ENCODE peak calls at places on chromosomes 12 and 14, in eight cellular contexts. One of them, this sample, is unnamed.

GRCh38 chr12:29741342-29742241 is 42.1 kb downstream of the TMTC1 start:
- DNase-seq in HepG2: no peak
- DNase-seq in endothelial cell of umbilical vein: peak
- DNase-seq in mammary epithelial cell: peak
- DNase-seq in hepatocyte: no peak
- DNase-seq in fibroblast of lung: peak
- DNase-seq in neural progenitor cell: no peak
- DNase-seq in PC-3: no peak
- DNase-seq in this sample: peak

GRCh38 chr14:94596361-94596760 is 15.1 kb downstream of the SERPINA5 start:
- DNase-seq in HepG2: no peak
- DNase-seq in PC-3: no peak
- DNase-seq in endothelial cell of umbilical vein: no peak
- DNase-seq in mammary epithelial cell: no peak
- DNase-seq in fibroblast of lung: no peak
- DNase-seq in hepatocyte: no peak
- DNase-seq in neural progenitor cell: no peak
- DNase-seq in this sample: no peak

GRCh38 chr12:4910502-4911315 is 1.0 kb downstream of the KCNA1 start:
- DNase-seq in endothelial cell of umbilical vein: no peak
- DNase-seq in mammary epithelial cell: no peak
- DNase-seq in fibroblast of lung: no peak
- DNase-seq in HepG2: no peak
- DNase-seq in neural progenitor cell: peak
- DNase-seq in hepatocyte: no peak
- DNase-seq in PC-3: no peak
- DNase-seq in this sample: no peak

GRCh38 chr12:113149361-113150150 is at the start of gene CFAP73:
- DNase-seq in PC-3: peak
- DNase-seq in hepatocyte: peak
- DNase-seq in fibroblast of lung: peak
- DNase-seq in neural progenitor cell: peak
- DNase-seq in mammary epithelial cell: peak
- DNase-seq in endothelial cell of umbilical vein: peak
- DNase-seq in HepG2: peak
- DNase-seq in this sample: peak

GRCh38 chr14:84767434-84767833 is 762.5 kb upstream of the FLRT2 start:
- DNase-seq in HepG2: no peak
- DNase-seq in mammary epithelial cell: no peak
- DNase-seq in fibroblast of lung: no peak
- DNase-seq in PC-3: no peak
- DNase-seq in neural progenitor cell: no peak
- DNase-seq in hepatocyte: no peak
- DNase-seq in endothelial cell of umbilical vein: no peak
- DNase-seq in this sample: no peak

GRCh38 chr12:48182659-48183058 is 785 bp upstream of the CCDC184 start:
- DNase-seq in mammary epithelial cell: no peak
- DNase-seq in endothelial cell of umbilical vein: no peak
- DNase-seq in HepG2: no peak
- DNase-seq in PC-3: no peak
- DNase-seq in neural progenitor cell: no peak
- DNase-seq in hepatocyte: no peak
- DNase-seq in fibroblast of lung: no peak
- DNase-seq in this sample: no peak

GRCh38 chr14:44971459-44971858 is 9.5 kb downstream of the TOGARAM1 start:
- DNase-seq in neural progenitor cell: no peak
- DNase-seq in hepatocyte: no peak
- DNase-seq in PC-3: no peak
- DNase-seq in HepG2: no peak
- DNase-seq in mammary epithelial cell: no peak
- DNase-seq in endothelial cell of umbilical vein: no peak
- DNase-seq in fibroblast of lung: no peak
- DNase-seq in this sample: no peak

GRCh38 chr12:124940393-124941169 is 26.1 kb upstream of the UBC start:
- DNase-seq in mammary epithelial cell: peak
- DNase-seq in HepG2: peak
- DNase-seq in hepatocyte: peak
- DNase-seq in neural progenitor cell: peak
- DNase-seq in fibroblast of lung: peak
- DNase-seq in PC-3: peak
- DNase-seq in endothelial cell of umbilical vein: peak
- DNase-seq in this sample: peak

GRCh38 chr14:68736519-68736918 is 56.3 kb downstream of the ZFP36L1 start:
- DNase-seq in mammary epithelial cell: no peak
- DNase-seq in hepatocyte: peak
- DNase-seq in fibroblast of lung: no peak
- DNase-seq in neural progenitor cell: peak
- DNase-seq in HepG2: no peak
- DNase-seq in PC-3: no peak
- DNase-seq in endothelial cell of umbilical vein: no peak
- DNase-seq in this sample: no peak

GRCh38 chr12:88556213-88556612 is 24.1 kb downstream of the KITLG start:
- DNase-seq in endothelial cell of umbilical vein: no peak
- DNase-seq in PC-3: no peak
- DNase-seq in HepG2: no peak
- DNase-seq in hepatocyte: no peak
- DNase-seq in mammary epithelial cell: no peak
- DNase-seq in neural progenitor cell: no peak
- DNase-seq in fibroblast of lung: no peak
- DNase-seq in this sample: no peak

GRCh38 chr14:92718659-92719058 is 29.8 kb downstream of the LGMN start:
- DNase-seq in neural progenitor cell: no peak
- DNase-seq in endothelial cell of umbilical vein: no peak
- DNase-seq in fibroblast of lung: peak
- DNase-seq in mammary epithelial cell: no peak
- DNase-seq in PC-3: no peak
- DNase-seq in hepatocyte: no peak
- DNase-seq in HepG2: no peak
- DNase-seq in this sample: peak

GRCh38 chr12:71589478-71589881 is 74.2 kb downstream of the ZFC3H1 start:
- DNase-seq in HepG2: no peak
- DNase-seq in endothelial cell of umbilical vein: no peak
- DNase-seq in fibroblast of lung: peak
- DNase-seq in mammary epithelial cell: no peak
- DNase-seq in hepatocyte: no peak
- DNase-seq in neural progenitor cell: no peak
- DNase-seq in PC-3: no peak
- DNase-seq in this sample: peak

GRCh38 chr14:88985654-88986053 is 161.2 kb downstream of the TTC8 start:
- DNase-seq in HepG2: no peak
- DNase-seq in fibroblast of lung: peak
- DNase-seq in PC-3: no peak
- DNase-seq in endothelial cell of umbilical vein: no peak
- DNase-seq in neural progenitor cell: no peak
- DNase-seq in mammary epithelial cell: no peak
- DNase-seq in hepatocyte: no peak
- DNase-seq in this sample: no peak

GRCh38 chr12:1668833-1669543 is 21.9 kb upstream of the ADIPOR2 start:
- DNase-seq in PC-3: no peak
- DNase-seq in HepG2: peak
- DNase-seq in endothelial cell of umbilical vein: peak
- DNase-seq in hepatocyte: no peak
- DNase-seq in neural progenitor cell: peak
- DNase-seq in mammary epithelial cell: no peak
- DNase-seq in fibroblast of lung: no peak
- DNase-seq in this sample: no peak

GRCh38 chr12:32605326-32606095 is 73.6 kb upstream of the DNM1L start:
- DNase-seq in HepG2: no peak
- DNase-seq in hepatocyte: peak
- DNase-seq in PC-3: peak
- DNase-seq in endothelial cell of umbilical vein: no peak
- DNase-seq in mammary epithelial cell: peak
- DNase-seq in fibroblast of lung: no peak
- DNase-seq in neural progenitor cell: no peak
- DNase-seq in this sample: no peak

GRCh38 chr14:72000907-72001306 is 68.7 kb downstream of the RGS6 start:
- DNase-seq in hepatocyte: no peak
- DNase-seq in HepG2: no peak
- DNase-seq in fibroblast of lung: no peak
- DNase-seq in endothelial cell of umbilical vein: no peak
- DNase-seq in PC-3: no peak
- DNase-seq in neural progenitor cell: no peak
- DNase-seq in mammary epithelial cell: no peak
- DNase-seq in this sample: no peak

GRCh38 chr12:857611-858010 is 91.9 kb downstream of the RAD52 start:
- DNase-seq in neural progenitor cell: no peak
- DNase-seq in fibroblast of lung: peak
- DNase-seq in PC-3: peak
- DNase-seq in mammary epithelial cell: peak
- DNase-seq in endothelial cell of umbilical vein: no peak
- DNase-seq in hepatocyte: no peak
- DNase-seq in HepG2: no peak
- DNase-seq in this sample: peak

DNA sequence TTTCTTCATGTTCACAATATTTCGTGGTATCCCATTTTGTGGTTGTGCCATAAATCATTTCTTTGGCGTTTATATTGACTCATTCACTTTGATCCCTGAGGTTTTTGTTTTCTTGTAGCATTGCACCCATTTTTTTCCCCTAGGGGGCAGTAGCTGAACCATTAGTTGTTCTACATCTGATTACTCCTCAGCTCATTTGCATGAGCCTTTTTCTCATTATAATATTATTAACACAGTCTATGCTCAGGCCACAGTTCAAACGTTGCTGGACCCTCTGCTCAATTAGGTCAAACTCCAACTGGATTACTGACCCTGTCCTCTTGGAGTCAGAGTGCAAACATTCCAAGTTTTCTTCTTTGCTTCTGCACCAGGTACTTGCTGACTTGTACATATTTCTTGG is 475.4 kb upstream of the SEL1L start:
- DNase-seq in endothelial cell of umbilical vein: no peak
- DNase-seq in hepatocyte: peak
- DNase-seq in PC-3: no peak
- DNase-seq in neural progenitor cell: peak
- DNase-seq in mammary epithelial cell: no peak
- DNase-seq in HepG2: no peak
- DNase-seq in fibroblast of lung: no peak
- DNase-seq in this sample: no peak
- TF ChIP-seq CTCF in endothelial cell of umbilical vein: no peak
- TF ChIP-seq CTCF in hepatocyte: peak
- TF ChIP-seq CTCF in PC-3: peak
- TF ChIP-seq CTCF in neural progenitor cell: peak
- TF ChIP-seq CTCF in mammary epithelial cell: no peak
- TF ChIP-seq CTCF in HepG2: no peak
- TF ChIP-seq CTCF in fibroblast of lung: no peak
- TF ChIP-seq CTCF in this sample: no peak

GRCh38 chr14:70642313-70643235 is 858 bp downstream of the TTC9 start:
- DNase-seq in HepG2: no peak
- DNase-seq in hepatocyte: peak
- DNase-seq in mammary epithelial cell: no peak
- DNase-seq in neural progenitor cell: peak
- DNase-seq in PC-3: no peak
- DNase-seq in fibroblast of lung: no peak
- DNase-seq in endothelial cell of umbilical vein: peak
- DNase-seq in this sample: no peak
- TF ChIP-seq EZH2 in HepG2: no peak
- TF ChIP-seq EZH2 in hepatocyte: no peak
- TF ChIP-seq EZH2 in mammary epithelial cell: no peak
- TF ChIP-seq EZH2 in neural progenitor cell: peak
- TF ChIP-seq EZH2 in PC-3: no peak
- TF ChIP-seq EZH2 in fibroblast of lung: peak
- TF ChIP-seq EZH2 in endothelial cell of umbilical vein: peak
- TF ChIP-seq EZH2 in this sample: peak

GRCh38 chr12:11834104-11834812 is 184.8 kb downstream of the ETV6 start:
- DNase-seq in HepG2: no peak
- DNase-seq in hepatocyte: no peak
- DNase-seq in endothelial cell of umbilical vein: peak
- DNase-seq in PC-3: peak
- DNase-seq in neural progenitor cell: no peak
- DNase-seq in mammary epithelial cell: peak
- DNase-seq in fibroblast of lung: peak
- DNase-seq in this sample: peak
- H3K4me2 ChIP-seq in HepG2: no peak
- H3K4me2 ChIP-seq in hepatocyte: no peak
- H3K4me2 ChIP-seq in endothelial cell of umbilical vein: peak
- H3K4me2 ChIP-seq in PC-3: peak
- H3K4me2 ChIP-seq in neural progenitor cell: no peak
- H3K4me2 ChIP-seq in mammary epithelial cell: no peak
- H3K4me2 ChIP-seq in fibroblast of lung: no peak
- H3K4me2 ChIP-seq in this sample: no peak

DNA sequence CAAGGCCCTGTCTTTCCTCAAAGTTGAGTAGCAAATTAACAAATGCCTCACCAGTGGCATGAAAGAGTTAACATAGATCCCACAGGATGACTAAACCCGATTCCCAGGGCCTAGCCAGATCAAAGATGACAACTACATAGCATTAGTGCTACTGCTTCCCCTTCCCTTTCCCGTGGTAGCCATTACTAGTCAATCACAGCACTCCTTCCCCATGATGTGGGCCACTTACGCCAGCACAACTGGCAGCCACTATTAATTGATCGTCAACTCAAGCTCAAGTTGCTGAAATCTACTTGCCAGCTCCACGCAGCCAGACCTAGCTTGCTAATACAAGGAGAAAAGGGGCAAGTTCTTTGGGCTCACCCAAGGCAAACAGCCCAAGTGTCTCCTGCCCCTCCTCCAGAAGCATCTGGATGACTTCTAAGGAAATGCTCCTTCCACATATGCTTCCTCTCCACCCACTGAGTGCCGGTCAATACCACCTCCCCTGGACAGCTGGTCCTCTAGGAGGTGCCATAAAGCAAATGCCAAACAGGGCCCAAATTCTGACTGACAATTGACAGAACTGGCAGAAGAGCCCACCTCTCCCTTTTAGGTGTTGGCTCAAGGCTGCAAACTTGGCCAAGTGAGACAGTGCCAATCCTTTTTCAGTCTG is 72.6 kb downstream of the NUAK1 start:
- DNase-seq in endothelial cell of umbilical vein: peak
- DNase-seq in neural progenitor cell: no peak
- DNase-seq in PC-3: no peak
- DNase-seq in fibroblast of lung: peak
- DNase-seq in mammary epithelial cell: no peak
- DNase-seq in HepG2: no peak
- DNase-seq in hepatocyte: no peak
- DNase-seq in this sample: no peak
- TF ChIP-seq CTCF in endothelial cell of umbilical vein: no peak
- TF ChIP-seq CTCF in neural progenitor cell: no peak
- TF ChIP-seq CTCF in PC-3: no peak
- TF ChIP-seq CTCF in fibroblast of lung: no peak
- TF ChIP-seq CTCF in mammary epithelial cell: no peak
- TF ChIP-seq CTCF in HepG2: no peak
- TF ChIP-seq CTCF in hepatocyte: no peak
- TF ChIP-seq CTCF in this sample: no peak

GRCh38 chr12:53994691-53995310 is 5.2 kb upstream of the HOXC9 start:
- DNase-seq in PC-3: no peak
- DNase-seq in hepatocyte: no peak
- DNase-seq in fibroblast of lung: no peak
- DNase-seq in HepG2: no peak
- DNase-seq in mammary epithelial cell: peak
- DNase-seq in neural progenitor cell: no peak
- DNase-seq in endothelial cell of umbilical vein: no peak
- DNase-seq in this sample: no peak
- TF ChIP-seq EZH2 in PC-3: no peak
- TF ChIP-seq EZH2 in hepatocyte: peak
- TF ChIP-seq EZH2 in fibroblast of lung: peak
- TF ChIP-seq EZH2 in HepG2: no peak
- TF ChIP-seq EZH2 in mammary epithelial cell: no peak
- TF ChIP-seq EZH2 in neural progenitor cell: peak
- TF ChIP-seq EZH2 in endothelial cell of umbilical vein: peak
- TF ChIP-seq EZH2 in this sample: peak